ENCODE peak calls at places on chromosome 3, in eight cellular contexts. W is glutamatergic neuron; Z is Kasumi-1; M is fibroblast of mammary gland; T is cardiac fibroblast; E is suprapubic skin; A is CD4-positive, alpha-beta T cell; L is Daoy. Y is an unnamed sample.
A peak's percentile ranks its signal among the peaks of the same experiment; 100 is the strongest.

GRCh38 chr3:23738946-23739345 is 66.8 kb upstream of the UBE2E1 start:
- DNase-seq in M (peak; percentile 76), T (no peak), Z (no peak), E (no peak), W (no peak), L (no peak), A (no peak), Y (no peak)

GRCh38 chr3:135503429-135504083 is 462.0 kb upstream of the PPP2R3A start:
- DNase-seq in W (peak; percentile 95), E (no peak), L (peak; percentile 73), A (no peak), T (peak; percentile 45), Z (peak; percentile 58), M (peak; percentile 70), Y (peak; percentile 50)

GRCh38 chr3:157088506-157089454 is 71.2 kb downstream of the CCNL1 start:
- DNase-seq in M (peak; percentile 94), T (peak; percentile 98), Z (no peak), E (peak; percentile 95), L (peak; percentile 98), W (peak; percentile 98), A (peak; percentile 88), Y (peak; percentile 95)

GRCh38 chr3:106345353-106346027 is 476.7 kb upstream of the CBLB start:
- DNase-seq in A (no peak), T (peak; percentile 91), E (no peak), L (peak; percentile 87), M (peak; percentile 95), Z (no peak), W (no peak), Y (peak; percentile 100)

GRCh38 chr3:86029590-86029989 is 961.4 kb downstream of the VGLL3 start:
- DNase-seq in A (no peak), E (no peak), M (no peak), Z (no peak), T (no peak), L (no peak), W (no peak), Y (no peak)

GRCh38 chr3:152835311-152836102 is 576 bp downstream of the P2RY1 start:
- DNase-seq in A (no peak), Z (peak; percentile 59), T (peak; percentile 73), L (peak; percentile 5), W (peak; percentile 69), E (peak; percentile 81), M (peak; percentile 45), Y (peak; percentile 63)

GRCh38 chr3:53198996-53199395 is 38.0 kb downstream of the PRKCD start:
- DNase-seq in L (no peak), Z (no peak), W (no peak), M (no peak), A (no peak), E (no peak), T (no peak), Y (no peak)

GRCh38 chr3:148075829-148076716 is 621.6 kb upstream of the AGTR1 start:
- DNase-seq in T (peak; percentile 76), W (no peak), E (no peak), Z (peak; percentile 39), M (peak; percentile 73), L (peak; percentile 49), A (no peak), Y (peak; percentile 62)

GRCh38 chr3:52313188-52313773 is 2.8 kb upstream of the DNAH1 start:
- DNase-seq in T (no peak), L (no peak), Z (no peak), A (no peak), W (no peak), M (no peak), E (no peak), Y (no peak)

GRCh38 chr3:134235677-134236076 is 15.0 kb downstream of the RYK start:
- DNase-seq in W (no peak), A (no peak), T (no peak), L (no peak), Z (no peak), M (no peak), E (no peak), Y (no peak)

GRCh38 chr3:81545572-81545971 is 215.9 kb downstream of the GBE1 start:
- DNase-seq in M (peak; percentile 66), L (no peak), A (no peak), E (no peak), W (no peak), T (peak; percentile 29), Z (no peak), Y (peak; percentile 55)

GRCh38 chr3:112813723-112814171 is 32.9 kb downstream of the CD200R1L start:
- DNase-seq in M (peak; percentile 45), L (no peak), Z (peak; percentile 99), W (no peak), E (no peak), A (no peak), T (peak; percentile 75), Y (peak; percentile 33)

GRCh38 chr3:195352895-195353488 is 82.0 kb upstream of the XXYLT1 start:
- DNase-seq in T (peak; percentile 77), Z (no peak), A (no peak), M (peak; percentile 65), E (no peak), L (peak; percentile 21), W (no peak), Y (peak; percentile 93)

GRCh38 chr3:103706671-103707070 is 1271.9 kb downstream of the ZPLD1 start:
- DNase-seq in M (no peak), E (no peak), Z (no peak), T (no peak), W (no peak), L (no peak), A (no peak), Y (no peak)

GRCh38 chr3:175489406-175489805 is 630.3 kb downstream of the NAALADL2 start:
- DNase-seq in Z (no peak), T (no peak), E (no peak), W (no peak), M (no peak), A (no peak), L (no peak), Y (no peak)

GRCh38 chr3:55203006-55203405 is 275.1 kb upstream of the LRTM1 start:
- DNase-seq in Z (no peak), T (peak; percentile 22), M (peak; percentile 60), W (no peak), A (no peak), E (no peak), L (peak; percentile 72), Y (no peak)

GRCh38 chr3:57787867-57788623 is 31.9 kb downstream of the SLMAP start:
- DNase-seq in Z (no peak), T (peak; percentile 28), A (no peak), W (no peak), L (no peak), E (no peak), M (no peak), Y (no peak)

GRCh38 chr3:184144505-184144904 is 9.3 kb downstream of the EIF2B5 start:
- DNase-seq in T (no peak), A (no peak), M (no peak), W (no peak), L (no peak), Z (no peak), E (no peak), Y (no peak)

GRCh38 chr3:122088519-122088918 is 33.4 kb downstream of the CD86 start:
- DNase-seq in T (no peak), W (no peak), L (no peak), A (no peak), M (no peak), E (no peak), Z (no peak), Y (no peak)

GRCh38 chr3:13879946-13880810 is at the start of gene WNT7A:
- DNase-seq in Z (peak; percentile 15), M (no peak), L (peak; percentile 67), E (peak; percentile 71), W (peak; percentile 84), T (no peak), A (peak; percentile 56), Y (no peak)

GRCh38 chr3:146746190-146746589 is 141.0 kb upstream of the PLSCR5 start:
- DNase-seq in E (no peak), A (no peak), L (no peak), W (no peak), Z (no peak), T (peak; percentile 25), M (peak; percentile 55), Y (peak; percentile 49)

GRCh38 chr3:185283374-185283935 is 29.6 kb upstream of the EHHADH start:
- DNase-seq in W (no peak), L (no peak), T (peak; percentile 30), E (no peak), M (peak; percentile 15), Z (no peak), A (no peak), Y (no peak)

GRCh38 chr3:17390785-17391184 is 351.6 kb downstream of the TBC1D5 start:
- DNase-seq in A (no peak), E (no peak), W (no peak), L (no peak), M (no peak), Z (no peak), T (no peak), Y (no peak)

GRCh38 chr3:14775011-14775410 is 43.8 kb upstream of the FGD5 start:
- DNase-seq in L (no peak), E (peak; percentile 35), A (no peak), Z (no peak), W (no peak), T (no peak), M (no peak), Y (no peak)

GRCh38 chr3:128173241-128173640 is 20.0 kb downstream of the EEFSEC start:
- DNase-seq in A (no peak), W (no peak), L (no peak), E (no peak), M (no peak), T (no peak), Z (no peak), Y (no peak)

GRCh38 chr3:31699309-31699953 is 166.7 kb downstream of the STT3B start:
- DNase-seq in L (peak; percentile 21), Z (no peak), W (no peak), T (no peak), E (no peak), A (no peak), M (peak; percentile 54), Y (peak; percentile 27)

GRCh38 chr3:114644372-114644771 is 350.5 kb downstream of the TIGIT start:
- DNase-seq in E (no peak), A (no peak), L (no peak), Z (no peak), W (no peak), T (no peak), M (no peak), Y (no peak)

GRCh38 chr3:100209948-100210776 is 50.6 kb upstream of the TBC1D23 start:
- DNase-seq in L (no peak), A (no peak), Z (no peak), M (peak; percentile 40), E (no peak), T (peak; percentile 14), W (no peak), Y (peak; percentile 42)

GRCh38 chr3:124520970-124521369 is 209.3 kb upstream of the UMPS start:
- DNase-seq in M (no peak), L (peak; percentile 24), Z (no peak), E (no peak), W (no peak), T (no peak), A (no peak), Y (peak; percentile 15)

GRCh38 chr3:43206632-43207031 is 79.7 kb upstream of the SNRK start:
- DNase-seq in T (no peak), L (no peak), W (no peak), E (no peak), M (no peak), A (no peak), Z (no peak), Y (no peak)

GRCh38 chr3:113557374-113557773 is 25.0 kb downstream of the SIDT1 start:
- DNase-seq in L (peak; percentile 88), M (peak; percentile 49), A (no peak), Z (no peak), T (peak; percentile 34), E (no peak), W (no peak), Y (peak; percentile 4)